ENCODE peak calls at places on chromosomes 3 and 15, in six cellular contexts. L is left lung; W is stimulated activated CD4-positive, alpha-beta T cell treated with anti-CD3 and anti-CD28 coated beads, Interleukin-2, amount 100 ng/mL, for 48 hours; A is astrocyte; P is B cell; K is Peyer's patch. T is an unnamed sample.

GRCh38 chr3:73656241-73656890 is 31.6 kb upstream of the PDZRN3 start:
- DNase-seq in L (no peak), W (no peak), A (peak; percentile 71), P (no peak), K (no peak), T (no peak)

GRCh38 chr3:53796161-53796560 is 50.1 kb downstream of the CHDH start:
- DNase-seq in L (no peak), W (no peak), A (no peak), P (no peak), K (no peak), T (peak; percentile 36)

GRCh38 chr3:119120480-119120879 is 25.5 kb upstream of the TEX55 start:
- DNase-seq in L (no peak), W (no peak), A (no peak), P (no peak), K (no peak), T (no peak)

GRCh38 chr15:58147151-58147550 is 9.0 kb downstream of the AQP9 start:
- DNase-seq in L (no peak), W (no peak), A (no peak), P (no peak), K (no peak), T (no peak)

GRCh38 chr15:55958349-55958748 is 35.1 kb downstream of the NEDD4 start:
- DNase-seq in L (no peak), W (no peak), A (no peak), P (no peak), K (no peak), T (no peak)

GRCh38 chr3:189349772-189350171 is 178.0 kb downstream of the TPRG1 start:
- DNase-seq in L (no peak), W (no peak), A (peak; percentile 63), P (no peak), K (no peak), T (no peak)

GRCh38 chr3:37197810-37198371 is 23.5 kb upstream of the LRRFIP2 start:
- DNase-seq in L (no peak), W (no peak), A (peak; percentile 78), P (no peak), K (no peak), T (no peak)

GRCh38 chr15:62059818-62060115 is 480 bp downstream of the VPS13C start:
- DNase-seq in L (peak; percentile 58), W (peak; percentile 54), A (peak; percentile 36), P (peak; percentile 88), K (peak; percentile 86), T (no peak)

GRCh38 chr15:76073554-76073953 is 13.8 kb downstream of the TMEM266 start:
- DNase-seq in L (no peak), W (no peak), A (no peak), P (no peak), K (no peak), T (no peak)

GRCh38 chr3:76685858-76686257 is 354.0 kb upstream of the ROBO2 start:
- DNase-seq in L (no peak), W (no peak), A (peak; percentile 2), P (no peak), K (no peak), T (no peak)

GRCh38 chr3:59432676-59433075 is 382.9 kb upstream of the CFAP20DC start:
- DNase-seq in L (no peak), W (no peak), A (peak; percentile 71), P (no peak), K (no peak), T (no peak)

GRCh38 chr3:125403789-125404188 is 28.7 kb upstream of the ZNF148 start:
- DNase-seq in L (no peak), W (no peak), A (peak; percentile 34), P (no peak), K (no peak), T (no peak)

GRCh38 chr3:94032187-94032586 is 3.8 kb upstream of the STX19 start:
- DNase-seq in L (no peak), W (no peak), A (peak; percentile 72), P (no peak), K (no peak), T (no peak)

GRCh38 chr15:98889930-98890695 is 117.5 kb downstream of the PGPEP1L start:
- DNase-seq in L (no peak), W (no peak), A (peak; percentile 100), P (no peak), K (no peak), T (no peak)

GRCh38 chr3:184227481-184227935 is 1.9 kb upstream of the VWA5B2 start:
- DNase-seq in L (no peak), W (peak; percentile 40), A (no peak), P (peak; percentile 54), K (peak; percentile 66), T (no peak)

GRCh38 chr3:189309400-189309975 is 137.7 kb downstream of the TPRG1 start:
- DNase-seq in L (no peak), W (no peak), A (no peak), P (no peak), K (no peak), T (no peak)

GRCh38 chr15:91049378-91050127 is 27.2 kb upstream of the VPS33B start:
- DNase-seq in L (no peak), W (peak; percentile 56), A (peak; percentile 45), P (peak; percentile 61), K (peak; percentile 82), T (peak; percentile 5)

GRCh38 chr3:170753421-170754344 is 116.3 kb downstream of the RPL22L1 start:
- DNase-seq in L (no peak), W (no peak), A (no peak), P (no peak), K (no peak), T (no peak)

GRCh38 chr3:55884066-55884465 is 397.0 kb upstream of the WNT5A start:
- DNase-seq in L (no peak), W (no peak), A (no peak), P (no peak), K (no peak), T (no peak)

GRCh38 chr15:45645026-45645980 is 10.5 kb downstream of the SQOR start:
- DNase-seq in L (no peak), W (no peak), A (peak; percentile 66), P (no peak), K (no peak), T (no peak)

GRCh38 chr3:195093731-195094130 is 177.2 kb downstream of the XXYLT1 start:
- DNase-seq in L (peak; percentile 17), W (no peak), A (no peak), P (no peak), K (no peak), T (no peak)

GRCh38 chr3:46380471-46381215 is 9.9 kb downstream of the CCR5 start:
- DNase-seq in L (no peak), W (no peak), A (no peak), P (no peak), K (no peak), T (no peak)

GRCh38 chr3:123158330-123158729 is 43.4 kb upstream of the SEC22A start:
- DNase-seq in L (no peak), W (no peak), A (no peak), P (no peak), K (peak; percentile 53), T (no peak)

GRCh38 chr15:87850916-87851315 is 405.6 kb downstream of the NTRK3 start:
- DNase-seq in L (no peak), W (no peak), A (peak; percentile 83), P (no peak), K (no peak), T (no peak)

GRCh38 chr3:51982352-51982837 is 940 bp upstream of the ACY1 start:
- DNase-seq in L (peak; percentile 57), W (no peak), A (no peak), P (no peak), K (peak; percentile 89), T (no peak)

GRCh38 chr3:78878011-78878410 is 889.8 kb downstream of the ROBO1 start:
- DNase-seq in L (no peak), W (no peak), A (peak; percentile 87), P (no peak), K (no peak), T (no peak)

GRCh38 chr15:79436037-79436780 is 4.1 kb downstream of the MINAR1 start:
- DNase-seq in L (no peak), W (no peak), A (no peak), P (no peak), K (no peak), T (no peak)

GRCh38 chr3:57163751-57164150 is 1.4 kb downstream of the IL17RD start:
- DNase-seq in L (no peak), W (no peak), A (no peak), P (no peak), K (no peak), T (no peak)

GRCh38 chr3:50156991-50157493 is 1.9 kb downstream of the SEMA3F start:
- DNase-seq in L (no peak), W (no peak), A (no peak), P (no peak), K (no peak), T (no peak)

GRCh38 chr3:7929319-7929889 is 572.2 kb upstream of the LMCD1 start:
- DNase-seq in L (no peak), W (no peak), A (no peak), P (no peak), K (no peak), T (no peak)

T was measured in C1 segment of cervical spinal cord.